ENCODE peak calls at places on chromosome 5, in four cellular contexts. E is GM06990, L is right atrium auricular region, R is gastrocnemius medialis. U is an unnamed sample.

GRCh38 chr5:43137326-43137725 is 16.6 kb downstream of the ZNF131 start:
- DNase-seq in E (no peak), L (no peak), R (no peak), U (no peak)

GRCh38 chr5:179154991-179155955 is 95.1 kb downstream of the ZNF354C start:
- DNase-seq in E (no peak), L (no peak), R (no peak), U (no peak)

GRCh38 chr5:93454896-93455295 is 126.1 kb downstream of the NR2F1-AS1 start:
- DNase-seq in E (no peak), L (no peak), R (no peak), U (no peak)

GRCh38 chr5:137960819-137961218 is 71.6 kb downstream of the PKD2L2 start:
- DNase-seq in E (no peak), L (no peak), R (no peak), U (no peak)

GRCh38 chr5:42994285-42995151 is 45.6 kb downstream of the ANXA2R start:
- DNase-seq in E (peak; percentile 81), L (peak; percentile 89), R (peak; percentile 64), U (peak; percentile 85)

GRCh38 chr5:43146958-43147357 is 26.2 kb downstream of the ZNF131 start:
- DNase-seq in E (no peak), L (no peak), R (no peak), U (no peak)

GRCh38 chr5:3381206-3381825 is 214.3 kb upstream of the IRX1 start:
- DNase-seq in E (no peak), L (peak; percentile 23), R (no peak), U (no peak)

GRCh38 chr5:169181785-169182184 is 119.2 kb downstream of the SLIT3 start:
- DNase-seq in E (no peak), L (no peak), R (no peak), U (no peak)

GRCh38 chr5:145495741-145496140 is 339.4 kb downstream of the PRELID2 start:
- DNase-seq in E (no peak), L (no peak), R (no peak), U (no peak)

GRCh38 chr5:141785135-141785534 is 93.1 kb downstream of the PCDH1 start:
- DNase-seq in E (no peak), L (no peak), R (no peak), U (no peak)

GRCh38 chr5:173089581-173089980 is 33.4 kb downstream of the CREBRF start:
- DNase-seq in E (no peak), L (no peak), R (no peak), U (no peak)

GRCh38 chr5:168409601-168410458 is 76.4 kb upstream of the RARS1 start:
- DNase-seq in E (no peak), L (no peak), R (no peak), U (no peak)

DNA sequence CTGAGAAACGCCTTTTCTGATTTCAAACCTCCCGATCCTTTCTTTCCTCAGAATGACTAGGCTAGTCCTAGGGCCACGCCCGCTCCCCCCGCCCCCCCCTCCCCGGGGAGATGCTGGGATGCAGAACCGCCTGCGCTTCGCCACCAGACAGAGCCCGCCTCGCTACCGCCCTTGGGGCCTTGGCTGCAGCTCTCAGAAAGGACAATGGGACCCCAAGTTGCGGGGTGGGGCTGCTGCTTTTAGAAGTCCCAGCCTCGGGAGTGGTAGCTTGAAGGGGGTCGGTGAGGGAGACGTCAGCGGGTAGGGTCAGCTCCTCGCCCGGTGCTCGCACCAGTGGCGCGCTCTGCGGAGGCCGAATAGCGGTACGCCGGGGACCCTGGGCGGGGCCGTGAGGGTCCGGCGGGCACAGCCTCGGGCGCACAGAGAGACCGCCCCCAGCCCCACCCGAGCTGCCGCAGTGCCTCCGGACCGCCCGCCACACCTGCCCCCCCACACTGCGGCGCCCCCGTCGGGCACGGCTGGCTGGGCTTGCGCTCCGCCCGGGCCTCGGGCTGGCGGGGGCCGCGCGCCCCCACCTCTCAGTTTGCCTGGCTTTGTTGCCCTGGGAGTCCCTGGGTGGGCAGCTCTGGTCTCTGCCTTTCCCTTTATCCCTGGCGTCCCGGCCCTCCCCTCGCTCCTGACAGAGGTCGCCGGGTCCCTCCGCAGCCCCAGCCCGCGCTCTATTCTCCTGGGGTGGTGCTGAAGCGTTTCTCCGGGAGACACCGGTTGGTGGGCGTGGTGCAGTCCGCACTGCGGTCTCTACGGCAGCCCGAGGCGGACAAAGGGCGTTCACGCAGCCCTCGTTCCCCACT is 1.1 kb downstream of the MAP1B start:
- DNase-seq in E (peak; percentile 30), L (peak; percentile 72), R (peak; percentile 30), U (peak; percentile 80)
- TF ChIP-seq CTCF in E (no peak), L (no peak), R (no peak), U (no peak)

GRCh38 chr5:79235578-79236363 is at the start of gene JMY:
- DNase-seq in E (peak; percentile 84), L (peak; percentile 88), R (peak; percentile 78), U (peak; percentile 89)
- TF ChIP-seq CTCF in E (no peak), L (no peak), R (no peak), U (no peak)

GRCh38 chr5:40720071-40720470 is 35.7 kb downstream of the TTC33 start:
- DNase-seq in E (no peak), L (no peak), R (no peak), U (no peak)

GRCh38 chr5:40717281-40717680 is 37.6 kb downstream of the PTGER4 start:
- DNase-seq in E (no peak), L (no peak), R (no peak), U (no peak)

GRCh38 chr5:40716590-40716989 is 36.9 kb downstream of the PTGER4 start:
- DNase-seq in E (no peak), L (no peak), R (no peak), U (no peak)

DNA sequence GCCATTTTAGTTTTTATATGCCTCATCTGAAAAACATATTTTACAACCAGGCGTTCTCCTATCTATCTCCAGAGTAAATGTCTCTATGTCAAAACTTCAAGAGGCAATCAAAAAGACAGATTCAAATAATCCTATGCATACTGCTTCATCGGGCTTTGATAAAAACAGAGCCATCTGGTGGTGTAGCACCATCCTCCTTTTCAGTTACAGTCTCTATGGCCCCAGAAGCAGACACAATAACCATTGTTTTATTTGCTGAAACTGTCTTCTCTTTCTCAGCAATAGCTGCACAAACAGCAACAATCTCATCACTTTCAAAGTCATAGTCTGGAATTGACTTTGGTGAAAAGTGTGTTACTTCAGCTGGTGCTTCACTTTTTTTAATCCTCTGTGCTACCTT is 36.3 kb downstream of the PTGER4 start:
- DNase-seq in E (no peak), L (no peak), R (no peak), U (no peak)
- TF ChIP-seq CTCF in E (peak; percentile 16), L (no peak), R (no peak), U (no peak)

GRCh38 chr5:1468247-1468612 is 23.0 kb upstream of the SLC6A3 start:
- DNase-seq in E (no peak), L (no peak), R (no peak), U (no peak)
- TF ChIP-seq CTCF in E (peak; percentile 35), L (peak; percentile 23), R (no peak), U (peak; percentile 77)

GRCh38 chr5:177997319-177997670 is 1.3 kb upstream of the PROP1 start:
- DNase-seq in E (no peak), L (peak; percentile 32), R (no peak), U (no peak)

GRCh38 chr5:177997846-177998245 is 1.8 kb upstream of the PROP1 start:
- DNase-seq in E (no peak), L (peak; percentile 1), R (no peak), U (peak; percentile 16)

GRCh38 chr5:177994561-177995190 is 1.4 kb downstream of the PROP1 start:
- DNase-seq in E (no peak), L (peak; percentile 46), R (no peak), U (no peak)

GRCh38 chr5:177995691-177996595 is at the start of gene PROP1:
- DNase-seq in E (no peak), L (peak; percentile 18), R (no peak), U (no peak)

DNA sequence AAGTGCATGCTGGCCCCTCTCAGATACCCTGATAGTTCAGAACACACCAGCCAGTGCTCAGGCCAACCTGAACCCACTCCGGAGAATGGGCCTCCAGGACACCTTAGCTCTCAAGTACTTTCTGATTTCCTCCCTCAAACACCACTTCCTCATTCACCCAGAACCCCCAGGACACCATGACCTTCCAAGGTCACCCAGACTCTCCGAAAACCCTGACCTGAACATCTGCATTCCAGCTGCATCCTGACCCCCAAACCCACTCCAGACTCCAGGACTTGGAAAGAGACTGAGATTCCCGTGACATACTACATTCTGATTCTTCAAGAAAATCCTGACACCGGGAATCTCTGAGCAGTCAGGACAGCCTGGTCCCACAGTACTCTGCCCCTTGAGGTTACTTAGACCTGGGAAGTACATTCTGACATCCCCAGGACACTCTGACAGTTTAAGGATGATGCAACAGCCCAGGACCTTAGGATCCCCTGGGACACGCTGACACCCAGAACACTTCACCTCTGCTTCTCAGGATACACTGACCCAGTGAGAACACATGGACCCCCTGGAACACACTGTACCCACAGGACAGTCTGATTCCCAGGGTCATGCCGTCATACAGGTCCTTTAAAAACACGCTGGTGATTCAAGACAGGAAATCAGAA is 747 bp upstream of the PROP1 start:
- DNase-seq in E (no peak), L (peak; percentile 54), R (no peak), U (no peak)
- TF ChIP-seq CTCF in E (no peak), L (no peak), R (no peak), U (no peak)

DNA sequence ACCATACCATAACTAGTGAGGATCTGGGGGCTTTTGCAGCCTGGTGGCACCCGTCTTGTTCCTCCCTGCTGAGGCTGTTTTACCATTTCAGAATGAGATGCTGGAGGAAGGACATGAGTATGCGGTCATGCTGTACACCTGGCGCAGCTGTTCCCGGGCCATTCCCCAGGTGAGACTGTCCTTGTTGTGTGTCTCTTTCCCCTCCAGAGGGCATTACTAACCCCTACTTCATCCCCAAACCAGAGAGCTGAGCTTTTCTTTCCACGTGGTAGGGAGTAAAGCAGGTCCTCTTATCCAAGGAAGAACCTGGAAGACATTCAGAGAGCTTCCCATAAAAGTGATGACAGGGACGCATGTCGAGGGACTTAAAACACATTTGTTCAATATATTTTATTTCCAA is 28.8 kb downstream of the CYFIP2 start:
- DNase-seq in E (no peak), L (no peak), R (no peak), U (no peak)
- TF ChIP-seq CTCF in E (no peak), L (no peak), R (no peak), U (no peak)

GRCh38 chr5:160970605-160971191 is 118.7 kb upstream of the ATP10B start:
- DNase-seq in E (no peak), L (no peak), R (no peak), U (no peak)
- TF ChIP-seq CTCF in E (peak; percentile 44), L (no peak), R (no peak), U (peak; percentile 74)

DNA sequence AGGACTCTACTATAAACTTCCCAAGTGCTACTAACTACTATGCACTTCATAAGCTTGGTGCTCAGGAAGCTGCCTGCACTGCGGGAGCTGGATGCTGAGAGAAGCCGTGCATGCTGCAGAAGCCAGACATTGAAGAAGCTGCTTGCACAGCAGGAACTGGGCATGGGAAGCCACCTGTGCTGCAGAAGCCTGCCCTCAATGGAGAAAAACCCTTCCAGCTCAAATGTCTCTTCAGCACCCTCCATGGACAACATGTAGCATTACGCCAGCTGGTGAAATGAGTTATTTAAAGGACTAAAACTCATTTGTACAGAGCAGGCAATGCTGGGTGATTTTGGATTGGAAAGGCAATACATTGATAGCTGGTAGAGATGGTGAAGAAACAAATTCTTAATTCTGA is 247.2 kb downstream of the KIF4B start:
- DNase-seq in E (peak; percentile 2), L (no peak), R (no peak), U (no peak)
- TF ChIP-seq CTCF in E (peak; percentile 30), L (no peak), R (no peak), U (peak; percentile 52)

GRCh38 chr5:88787856-88788255 is 95.1 kb downstream of the MEF2C start:
- DNase-seq in E (no peak), L (no peak), R (no peak), U (no peak)
- TF ChIP-seq CTCF in E (no peak), L (no peak), R (no peak), U (no peak)

U was measured in type B pancreatic cell.